ENCODE peak calls at places on chromosomes 7 and 10, in ten cellular contexts. Z, H, F, J, O, C, L, U, V and R are unnamed samples.

GRCh38 chr10:73863039-73863817 is 11.1 kb downstream of the CAMK2G start:
- DNase-seq in F (no peak), C (no peak), H (no peak), J (no peak), L (no peak), V (no peak), Z (no peak), U (no peak), O (no peak), R (peak; percentile 76)

GRCh38 chr7:21912305-21912704 is 33.4 kb downstream of the CDCA7L start:
- DNase-seq in F (no peak), C (no peak), U (no peak), L (peak; percentile 83), O (no peak), H (peak; percentile 85), V (no peak), Z (peak; percentile 79), J (peak; percentile 89), R (peak; percentile 77)

GRCh38 chr7:37495574-37496184 is 47.0 kb upstream of the ELMO1 start:
- DNase-seq in F (peak; percentile 42), J (no peak), Z (peak; percentile 24), H (no peak), O (no peak), U (peak; percentile 5), V (peak; percentile 33), L (peak; percentile 42), C (no peak), R (no peak)

GRCh38 chr7:91408388-91409154 is 144.3 kb downstream of the FZD1 start:
- DNase-seq in U (no peak), H (no peak), L (no peak), F (no peak), J (no peak), Z (no peak), V (no peak), C (no peak), O (no peak), R (no peak)

GRCh38 chr10:1290071-1290471 is 233.9 kb downstream of the WDR37 start:
- DNase-seq in Z (no peak), O (no peak), J (no peak), U (peak; percentile 17), F (no peak), H (no peak), L (no peak), V (peak; percentile 11), C (no peak), R (no peak)

GRCh38 chr10:132588301-132589013 is 50.9 kb downstream of the INPP5A start:
- DNase-seq in O (no peak), J (peak; percentile 76), C (peak; percentile 79), Z (peak; percentile 28), U (no peak), H (no peak), V (no peak), L (peak; percentile 56), F (peak; percentile 100), R (peak; percentile 94)

GRCh38 chr7:485188-486081 is 34.2 kb downstream of the PDGFA start:
- DNase-seq in O (no peak), Z (no peak), C (no peak), V (no peak), U (no peak), J (peak; percentile 60), L (no peak), H (no peak), F (no peak), R (peak; percentile 94)

GRCh38 chr7:99305473-99306260 is 20.0 kb upstream of the ARPC1A start:
- DNase-seq in H (no peak), O (no peak), J (no peak), F (no peak), Z (no peak), U (no peak), C (no peak), L (no peak), V (no peak), R (peak; percentile 45)

GRCh38 chr10:7412482-7413251 is 1.8 kb upstream of the SFMBT2 start:
- DNase-seq in H (no peak), V (peak; percentile 38), J (no peak), O (no peak), C (peak; percentile 66), L (no peak), Z (no peak), U (no peak), F (no peak), R (no peak)

GRCh38 chr10:114629824-114630430 is 28.1 kb downstream of the ABLIM1 start:
- DNase-seq in F (no peak), Z (no peak), C (no peak), J (peak; percentile 58), O (no peak), V (no peak), L (no peak), H (no peak), U (no peak), R (no peak)

GRCh38 chr7:123437447-123437995 is 96.9 kb downstream of the IQUB start:
- DNase-seq in U (no peak), F (no peak), H (no peak), J (no peak), Z (no peak), V (no peak), O (no peak), L (no peak), C (no peak), R (no peak)

GRCh38 chr7:55191926-55192692 is 173.0 kb upstream of the LANCL2 start:
- DNase-seq in U (no peak), L (peak; percentile 48), O (no peak), Z (peak; percentile 34), F (no peak), H (no peak), J (no peak), V (no peak), C (no peak), R (no peak)

GRCh38 chr10:86306628-86307278 is 59.8 kb downstream of the GRID1 start:
- DNase-seq in O (no peak), L (peak; percentile 41), V (no peak), U (peak; percentile 19), H (no peak), J (peak; percentile 39), F (no peak), Z (peak; percentile 22), C (peak; percentile 49), R (no peak)